ENCODE peak calls at places on chromosomes 2 and 18, in ten cellular contexts. One of them, this sample, is unnamed.

GRCh38 chr2:119760237-119760807 is 600 bp downstream of the PTPN4 start:
- DNase-seq in PC-3: peak; percentile 39
- DNase-seq in mucosa of descending colon: peak; percentile 52
- DNase-seq in kidney epithelial cell: no peak
- DNase-seq in stimulated activated naive CD8-positive, alpha-beta T cell treated with anti-CD3 and anti-CD28 coated beads, Interleukin-15, Interleukin-2, amounts not matched to agents 100 U/mL and 50 U/mL, for 24 hours: no peak
- DNase-seq in GM10248: no peak
- DNase-seq in NCI-H2171 treated with DMSO at 0.1 percent for 48 hours: peak; percentile 49
- DNase-seq in stimulated activated CD4-positive, alpha-beta T cell treated with anti-CD3 and anti-CD28 coated beads, Interleukin-15, amount 100 ng/mL, for 24 hours: peak; percentile 48
- DNase-seq in kidney glomerular epithelial cell: no peak
- DNase-seq in left ventricle myocardium inferior: no peak
- DNase-seq in this sample: peak; percentile 25

GRCh38 chr18:58793361-58793760 is 71.3 kb upstream of the ZNF532 start:
- DNase-seq in PC-3: peak; percentile 98
- DNase-seq in mucosa of descending colon: no peak
- DNase-seq in kidney epithelial cell: peak; percentile 54
- DNase-seq in stimulated activated naive CD8-positive, alpha-beta T cell treated with anti-CD3 and anti-CD28 coated beads, Interleukin-15, Interleukin-2, amounts not matched to agents 100 U/mL and 50 U/mL, for 24 hours: no peak
- DNase-seq in GM10248: no peak
- DNase-seq in kidney glomerular epithelial cell: peak; percentile 31
- DNase-seq in NCI-H2171 treated with DMSO at 0.1 percent for 48 hours: no peak
- DNase-seq in left ventricle myocardium inferior: no peak
- DNase-seq in stimulated activated CD4-positive, alpha-beta T cell treated with anti-CD3 and anti-CD28 coated beads, Interleukin-15, amount 100 ng/mL, for 24 hours: no peak
- DNase-seq in this sample: peak; percentile 88

GRCh38 chr2:201860541-201861154 is 54.3 kb downstream of the CDK15 start:
- DNase-seq in kidney glomerular epithelial cell: peak; percentile 74
- DNase-seq in GM10248: peak; percentile 68
- DNase-seq in stimulated activated CD4-positive, alpha-beta T cell treated with anti-CD3 and anti-CD28 coated beads, Interleukin-15, amount 100 ng/mL, for 24 hours: peak; percentile 42
- DNase-seq in NCI-H2171 treated with DMSO at 0.1 percent for 48 hours: peak; percentile 76
- DNase-seq in mucosa of descending colon: peak; percentile 75
- DNase-seq in stimulated activated naive CD8-positive, alpha-beta T cell treated with anti-CD3 and anti-CD28 coated beads, Interleukin-15, Interleukin-2, amounts not matched to agents 100 U/mL and 50 U/mL, for 24 hours: peak; percentile 23
- DNase-seq in PC-3: peak; percentile 82
- DNase-seq in left ventricle myocardium inferior: no peak
- DNase-seq in kidney epithelial cell: no peak
- DNase-seq in this sample: no peak

GRCh38 chr18:24868760-24869237 is 408.4 kb downstream of the HRH4 start:
- DNase-seq in stimulated activated CD4-positive, alpha-beta T cell treated with anti-CD3 and anti-CD28 coated beads, Interleukin-15, amount 100 ng/mL, for 24 hours: no peak
- DNase-seq in GM10248: no peak
- DNase-seq in stimulated activated naive CD8-positive, alpha-beta T cell treated with anti-CD3 and anti-CD28 coated beads, Interleukin-15, Interleukin-2, amounts not matched to agents 100 U/mL and 50 U/mL, for 24 hours: no peak
- DNase-seq in left ventricle myocardium inferior: no peak
- DNase-seq in NCI-H2171 treated with DMSO at 0.1 percent for 48 hours: no peak
- DNase-seq in PC-3: peak; percentile 90
- DNase-seq in kidney epithelial cell: no peak
- DNase-seq in kidney glomerular epithelial cell: no peak
- DNase-seq in mucosa of descending colon: no peak
- DNase-seq in this sample: no peak

GRCh38 chr2:45332567-45332966 is 278.5 kb downstream of the SRBD1 start:
- DNase-seq in stimulated activated naive CD8-positive, alpha-beta T cell treated with anti-CD3 and anti-CD28 coated beads, Interleukin-15, Interleukin-2, amounts not matched to agents 100 U/mL and 50 U/mL, for 24 hours: no peak
- DNase-seq in PC-3: no peak
- DNase-seq in mucosa of descending colon: no peak
- DNase-seq in kidney glomerular epithelial cell: no peak
- DNase-seq in stimulated activated CD4-positive, alpha-beta T cell treated with anti-CD3 and anti-CD28 coated beads, Interleukin-15, amount 100 ng/mL, for 24 hours: no peak
- DNase-seq in NCI-H2171 treated with DMSO at 0.1 percent for 48 hours: no peak
- DNase-seq in kidney epithelial cell: no peak
- DNase-seq in GM10248: no peak
- DNase-seq in left ventricle myocardium inferior: no peak
- DNase-seq in this sample: no peak

GRCh38 chr18:30945769-30946168 is 96.8 kb downstream of the DSC3 start:
- DNase-seq in PC-3: no peak
- DNase-seq in NCI-H2171 treated with DMSO at 0.1 percent for 48 hours: no peak
- DNase-seq in stimulated activated CD4-positive, alpha-beta T cell treated with anti-CD3 and anti-CD28 coated beads, Interleukin-15, amount 100 ng/mL, for 24 hours: no peak
- DNase-seq in mucosa of descending colon: peak; percentile 49
- DNase-seq in kidney glomerular epithelial cell: no peak
- DNase-seq in kidney epithelial cell: no peak
- DNase-seq in left ventricle myocardium inferior: no peak
- DNase-seq in GM10248: no peak
- DNase-seq in stimulated activated naive CD8-positive, alpha-beta T cell treated with anti-CD3 and anti-CD28 coated beads, Interleukin-15, Interleukin-2, amounts not matched to agents 100 U/mL and 50 U/mL, for 24 hours: no peak
- DNase-seq in this sample: peak; percentile 18

GRCh38 chr2:42328148-42328833 is 32.7 kb downstream of the COX7A2L start:
- DNase-seq in mucosa of descending colon: no peak
- DNase-seq in NCI-H2171 treated with DMSO at 0.1 percent for 48 hours: peak; percentile 22
- DNase-seq in PC-3: peak; percentile 48
- DNase-seq in GM10248: no peak
- DNase-seq in stimulated activated naive CD8-positive, alpha-beta T cell treated with anti-CD3 and anti-CD28 coated beads, Interleukin-15, Interleukin-2, amounts not matched to agents 100 U/mL and 50 U/mL, for 24 hours: no peak
- DNase-seq in kidney epithelial cell: no peak
- DNase-seq in stimulated activated CD4-positive, alpha-beta T cell treated with anti-CD3 and anti-CD28 coated beads, Interleukin-15, amount 100 ng/mL, for 24 hours: no peak
- DNase-seq in left ventricle myocardium inferior: no peak
- DNase-seq in kidney glomerular epithelial cell: no peak
- DNase-seq in this sample: no peak

GRCh38 chr18:55345103-55345950 is 242.7 kb downstream of the TCF4 start:
- DNase-seq in PC-3: no peak
- DNase-seq in left ventricle myocardium inferior: no peak
- DNase-seq in mucosa of descending colon: no peak
- DNase-seq in kidney glomerular epithelial cell: no peak
- DNase-seq in NCI-H2171 treated with DMSO at 0.1 percent for 48 hours: no peak
- DNase-seq in kidney epithelial cell: no peak
- DNase-seq in stimulated activated CD4-positive, alpha-beta T cell treated with anti-CD3 and anti-CD28 coated beads, Interleukin-15, amount 100 ng/mL, for 24 hours: no peak
- DNase-seq in stimulated activated naive CD8-positive, alpha-beta T cell treated with anti-CD3 and anti-CD28 coated beads, Interleukin-15, Interleukin-2, amounts not matched to agents 100 U/mL and 50 U/mL, for 24 hours: no peak
- DNase-seq in GM10248: no peak
- DNase-seq in this sample: no peak

GRCh38 chr2:237533668-237534138 is 32.7 kb upstream of the PRLH start:
- DNase-seq in kidney glomerular epithelial cell: no peak
- DNase-seq in stimulated activated CD4-positive, alpha-beta T cell treated with anti-CD3 and anti-CD28 coated beads, Interleukin-15, amount 100 ng/mL, for 24 hours: no peak
- DNase-seq in kidney epithelial cell: no peak
- DNase-seq in stimulated activated naive CD8-positive, alpha-beta T cell treated with anti-CD3 and anti-CD28 coated beads, Interleukin-15, Interleukin-2, amounts not matched to agents 100 U/mL and 50 U/mL, for 24 hours: no peak
- DNase-seq in mucosa of descending colon: no peak
- DNase-seq in GM10248: no peak
- DNase-seq in PC-3: peak; percentile 22
- DNase-seq in NCI-H2171 treated with DMSO at 0.1 percent for 48 hours: no peak
- DNase-seq in left ventricle myocardium inferior: no peak
- DNase-seq in this sample: no peak

GRCh38 chr2:137570484-137570883 is 393.8 kb upstream of the HNMT start:
- DNase-seq in stimulated activated CD4-positive, alpha-beta T cell treated with anti-CD3 and anti-CD28 coated beads, Interleukin-15, amount 100 ng/mL, for 24 hours: no peak
- DNase-seq in mucosa of descending colon: no peak
- DNase-seq in kidney epithelial cell: no peak
- DNase-seq in GM10248: no peak
- DNase-seq in kidney glomerular epithelial cell: no peak
- DNase-seq in NCI-H2171 treated with DMSO at 0.1 percent for 48 hours: no peak
- DNase-seq in PC-3: no peak
- DNase-seq in stimulated activated naive CD8-positive, alpha-beta T cell treated with anti-CD3 and anti-CD28 coated beads, Interleukin-15, Interleukin-2, amounts not matched to agents 100 U/mL and 50 U/mL, for 24 hours: no peak
- DNase-seq in left ventricle myocardium inferior: no peak
- DNase-seq in this sample: no peak

This sample was measured in breast epithelium.